ENCODE peak calls at places on chromosomes 7 and 10, in six cellular contexts. X is left ventricle myocardium inferior, Z is upper lobe of left lung, H is heart right ventricle, D is WERI-Rb-1, G is spleen. I is an unnamed sample.

GRCh38 chr7:156056548-156056947 is 244.3 kb upstream of the SHH start:
- DNase-seq in X (no peak), D (no peak), H (no peak), Z (no peak), G (no peak), I (no peak)

GRCh38 chr7:143299840-143300239 is 11.7 kb downstream of the CASP2 start:
- DNase-seq in H (peak), X (no peak), D (peak), Z (peak), G (no peak), I (peak)

GRCh38 chr10:6621536-6621935 is 41.5 kb upstream of the PRKCQ start:
- DNase-seq in X (no peak), H (no peak), G (no peak), D (no peak), Z (no peak), I (no peak)

GRCh38 chr7:47819054-47819920 is 129.0 kb downstream of the PKD1L1 start:
- DNase-seq in D (peak), G (no peak), X (peak), Z (peak), H (peak), I (no peak)

GRCh38 chr7:32518534-32519140 is 23.3 kb downstream of the AVL9 start:
- DNase-seq in Z (no peak), X (no peak), G (no peak), D (no peak), H (no peak), I (no peak)

GRCh38 chr10:62577666-62578291 is 203.6 kb downstream of the ZNF365 start:
- DNase-seq in H (no peak), X (no peak), D (no peak), G (no peak), Z (no peak), I (no peak)

GRCh38 chr7:128407751-128408708 is 1.8 kb downstream of the IMPDH1 start:
- DNase-seq in X (no peak), G (no peak), Z (peak), D (peak), H (no peak), I (no peak)

GRCh38 chr10:7605565-7606295 is 61.0 kb downstream of the ITIH5 start:
- DNase-seq in X (no peak), G (no peak), H (no peak), Z (no peak), D (no peak), I (no peak)

GRCh38 chr10:11330383-11331020 is 280.9 kb downstream of the USP6NL start:
- DNase-seq in H (no peak), Z (no peak), G (no peak), D (no peak), X (no peak), I (no peak)

GRCh38 chr7:38105874-38106483 is 72.1 kb upstream of the STARD3NL start:
- DNase-seq in D (no peak), X (no peak), G (no peak), H (no peak), Z (no peak), I (no peak)

GRCh38 chr7:111992601-111993000 is 213.6 kb downstream of the DOCK4 start:
- DNase-seq in X (no peak), H (no peak), G (no peak), D (no peak), Z (no peak), I (no peak)

GRCh38 chr7:20484366-20484765 is 131.1 kb upstream of the ABCB5 start:
- DNase-seq in Z (no peak), X (no peak), D (no peak), H (no peak), G (no peak), I (no peak)

GRCh38 chr10:88989824-88990527 is 622 bp upstream of the FAS start:
- DNase-seq in Z (no peak), G (no peak), X (no peak), D (no peak), H (no peak), I (no peak)
- H3K27ac ChIP-seq in Z (peak), G (peak), X (peak), D (no peak), H (peak), I (peak)

GRCh38 chr7:50379082-50379481 is 71.1 kb downstream of the FIGNL1 start:
- DNase-seq in D (peak), G (no peak), H (no peak), Z (no peak), X (no peak), I (no peak)

GRCh38 chr7:50379539-50379938 is 70.6 kb downstream of the FIGNL1 start:
- DNase-seq in X (no peak), Z (no peak), H (no peak), D (no peak), G (no peak), I (no peak)

GRCh38 chr7:50377356-50377755 is 72.8 kb downstream of the FIGNL1 start:
- DNase-seq in H (no peak), D (no peak), G (no peak), X (no peak), Z (no peak), I (no peak)

GRCh38 chr7:50372921-50373320 is 68.4 kb downstream of the IKZF1 start:
- DNase-seq in Z (no peak), G (no peak), X (no peak), D (no peak), H (no peak), I (no peak)

DNA sequence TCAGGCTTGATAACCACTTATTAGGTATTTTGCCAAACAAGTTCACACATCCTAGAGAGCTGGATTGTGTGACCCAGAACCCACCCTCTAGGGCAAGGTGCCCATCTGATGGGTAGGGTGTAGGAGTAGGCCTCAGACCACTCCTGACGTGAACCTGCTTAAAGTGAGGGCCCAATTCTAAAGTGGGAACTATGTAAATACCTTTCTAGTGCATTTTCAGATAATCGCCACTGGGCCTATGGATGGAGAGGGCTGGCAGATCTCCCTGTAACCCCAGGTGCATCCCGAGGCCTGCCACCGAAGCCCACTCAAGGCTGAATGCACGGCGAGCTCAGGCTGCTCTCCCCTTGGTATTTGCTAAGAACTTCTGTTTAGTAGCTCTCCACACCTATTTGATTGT is 71.5 kb downstream of the IKZF1 start:
- DNase-seq in D (no peak), Z (no peak), X (no peak), H (no peak), G (no peak), I (no peak)
- H3K27ac ChIP-seq in D (no peak), Z (no peak), X (no peak), H (no peak), G (no peak), I (no peak)

DNA sequence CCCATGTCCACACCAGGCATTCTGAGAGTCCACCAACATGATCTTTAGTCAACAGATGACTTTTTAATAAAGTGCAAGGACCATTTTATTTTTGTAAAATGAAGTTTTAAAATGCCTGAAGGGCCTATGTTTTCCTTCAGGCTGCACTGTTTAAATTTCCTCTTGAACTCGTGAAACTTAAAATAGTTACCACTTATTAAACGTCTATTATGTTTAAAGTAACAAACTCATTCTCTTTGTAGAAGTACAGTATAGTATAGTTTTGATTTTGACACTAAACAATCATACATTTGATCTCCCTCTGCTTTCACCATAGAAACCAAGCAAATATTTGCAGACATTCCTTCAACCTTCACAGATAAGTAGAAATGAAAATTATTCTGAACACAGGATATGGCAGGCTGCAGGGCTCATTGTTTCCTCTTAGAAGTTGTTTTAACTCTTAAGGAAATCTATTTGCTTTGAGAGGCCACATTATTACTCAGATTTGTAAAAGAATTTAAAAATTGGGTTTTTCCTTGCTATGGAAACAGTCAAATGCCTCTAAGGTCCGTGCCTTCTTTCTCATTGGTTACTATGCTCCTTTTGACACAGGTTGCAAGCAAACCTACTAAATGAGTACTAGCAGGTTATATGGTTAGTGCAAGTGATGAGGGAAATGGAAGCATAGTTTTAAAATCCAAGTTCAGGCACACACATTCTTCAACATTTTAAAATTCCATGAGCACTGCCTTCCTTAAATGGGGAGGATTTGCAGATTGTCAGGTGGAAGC is 92.8 kb upstream of the FAM133B start:
- DNase-seq in X (no peak), H (no peak), D (no peak), G (no peak), Z (no peak), I (no peak)
- H3K27ac ChIP-seq in X (no peak), H (no peak), D (no peak), G (peak), Z (peak), I (no peak)

DNA sequence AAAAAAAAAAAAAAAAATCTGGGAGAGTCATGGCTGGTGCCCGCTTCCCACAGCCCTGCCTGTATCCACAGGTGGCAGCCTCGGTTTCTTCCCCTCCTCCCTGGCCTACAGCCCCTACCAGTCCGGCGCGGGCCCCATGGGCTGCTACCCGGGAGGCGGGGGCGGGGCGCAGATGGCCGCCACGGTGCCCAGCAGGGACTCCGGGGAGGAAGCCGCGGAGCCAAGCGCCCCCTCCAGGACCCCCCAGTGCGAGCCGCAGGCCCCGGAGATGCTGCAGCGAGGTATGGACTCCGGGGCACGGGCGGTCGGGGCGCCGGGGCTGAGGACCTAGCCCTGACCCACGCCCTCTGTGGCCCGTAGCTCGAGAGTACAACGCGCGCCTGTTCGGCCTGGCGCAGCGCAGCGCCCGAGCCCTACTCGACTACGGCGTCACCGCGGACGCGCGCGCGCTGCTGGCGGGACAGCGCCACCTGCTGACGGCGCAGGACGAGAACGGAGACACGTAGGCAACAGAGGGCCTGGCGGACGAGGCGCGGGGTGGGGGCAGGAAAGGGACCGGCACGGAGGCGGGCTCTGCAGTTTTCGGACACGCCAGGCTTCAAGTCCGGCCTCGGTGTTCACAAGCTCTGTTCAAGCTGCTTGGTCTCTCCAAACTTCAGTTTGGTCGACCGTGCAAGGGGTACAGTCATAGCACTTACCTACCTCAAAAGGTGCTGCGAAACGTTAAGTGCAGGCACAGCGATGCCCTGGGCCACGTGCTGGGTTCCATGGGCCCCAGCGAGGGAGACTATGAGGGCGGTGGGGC is 3.9 kb downstream of the NFKB2 start:
- DNase-seq in D (peak), H (peak), Z (peak), X (peak), G (peak), I (peak)
- H3K27ac ChIP-seq in D (peak), H (peak), Z (peak), X (peak), G (peak), I (peak)

GRCh38 chr10:110254467-110254866 is 47.1 kb downstream of the MXI1 start:
- DNase-seq in X (no peak), D (no peak), H (no peak), Z (no peak), G (no peak), I (no peak)
- H3K27ac ChIP-seq in X (no peak), D (no peak), H (peak), Z (no peak), G (no peak), I (no peak)

GRCh38 chr10:4131407-4132215 is 346.6 kb upstream of the KLF6 start:
- DNase-seq in X (no peak), Z (no peak), G (no peak), H (no peak), D (no peak), I (no peak)
- H3K27ac ChIP-seq in X (peak), Z (peak), G (peak), H (peak), D (no peak), I (peak)

GRCh38 chr10:95758351-95759025 is 2.5 kb downstream of the ENTPD1 start:
- DNase-seq in X (no peak), D (no peak), H (no peak), Z (no peak), G (no peak), I (no peak)
- H3K27ac ChIP-seq in X (peak), D (no peak), H (no peak), Z (peak), G (peak), I (no peak)